ENCODE peak calls at places on chromosome 22, in nine cellular contexts. P, S, Q, C, O, W, U, X and B are unnamed samples. For H3K4me1, the result is how much of the 10 kb centered on the place peaks cover.

GRCh38 chr22:49767355-49768062 is 60.2 kb downstream of the BRD1 start:
- DNase-seq in S (peak), P (no peak), U (peak), Q (peak), O (peak), C (no peak), W (peak), X (peak), B (peak)

GRCh38 chr22:49992921-49993648 is 19.5 kb downstream of the IL17REL start:
- DNase-seq in O (peak), W (peak), S (peak), Q (peak), X (peak), U (peak), C (peak), P (peak), B (no peak)

GRCh38 chr22:25942989-25943411 is 201.0 kb downstream of the MYO18B start:
- DNase-seq in C (peak), O (no peak), S (no peak), P (peak), U (no peak), Q (no peak), W (no peak), X (no peak), B (no peak)

GRCh38 chr22:45239378-45240136 is 1.1 kb downstream of the KIAA0930 start:
- DNase-seq in O (no peak), W (no peak), U (peak), X (peak), Q (no peak), S (no peak), C (no peak), P (no peak), B (no peak)

GRCh38 chr22:42842658-42843370 is 14.3 kb downstream of the ARFGAP3 start:
- DNase-seq in W (peak), P (no peak), O (peak), S (peak), U (no peak), C (no peak), X (no peak), Q (no peak), B (no peak)

GRCh38 chr22:23223566-23224317 is 43.4 kb downstream of the BCR start:
- DNase-seq in Q (no peak), O (no peak), U (peak), X (no peak), C (no peak), W (no peak), P (no peak), S (no peak), B (no peak)

GRCh38 chr22:26648011-26648497 is 9.3 kb upstream of the MIAT start:
- DNase-seq in C (no peak), S (no peak), O (no peak), W (no peak), P (no peak), Q (no peak), X (no peak), U (no peak), B (no peak)

GRCh38 chr22:42340695-42341383 is 70.4 kb upstream of the TCF20 start:
- DNase-seq in Q (no peak), W (no peak), P (no peak), U (no peak), O (no peak), C (no peak), S (no peak), X (no peak), B (no peak)

GRCh38 chr22:33918676-33919590 is 1.3 kb downstream of the LARGE1 start:
- DNase-seq in U (no peak), S (peak), W (no peak), O (peak), P (no peak), C (no peak), Q (peak), X (no peak), B (no peak)
- H3K4me3 ChIP-seq in U (peak), S (peak), W (peak), O (peak), P (peak), C (peak), Q (peak), X (no peak), B (peak)

GRCh38 chr22:40053460-40053859 is 58.7 kb downstream of the FAM83F start:
- DNase-seq in U (no peak), W (no peak), Q (no peak), S (no peak), C (no peak), X (no peak), P (no peak), O (no peak), B (no peak)

GRCh38 chr22:40055143-40055926 is 60.6 kb downstream of the FAM83F start:
- DNase-seq in P (no peak), S (no peak), O (no peak), W (no peak), U (no peak), C (no peak), Q (no peak), X (peak), B (no peak)

GRCh38 chr22:40050258-40050657 is 55.5 kb downstream of the FAM83F start:
- DNase-seq in O (no peak), U (no peak), X (peak), S (no peak), P (no peak), C (no peak), W (no peak), Q (no peak), B (no peak)

GRCh38 chr22:40054486-40054885 is 59.7 kb downstream of the FAM83F start:
- DNase-seq in O (no peak), X (no peak), Q (no peak), C (no peak), P (no peak), S (no peak), U (no peak), W (no peak), B (no peak)

GRCh38 chr22:40051322-40051721 is 56.6 kb downstream of the FAM83F start:
- DNase-seq in O (no peak), W (no peak), X (no peak), Q (no peak), S (no peak), U (no peak), C (no peak), P (no peak), B (no peak)
- H3K4me1 ChIP-seq in O (under half), W (under half), X (half or more), Q (under half), S (under half), U (under half), C (under half), P (under half), B (under half)

GRCh38 chr22:38314992-38315800 is 2.0 kb downstream of the CSNK1E start:
- DNase-seq in U (no peak), S (peak), W (no peak), O (peak), C (no peak), X (no peak), P (no peak), Q (peak), B (no peak)

GRCh38 chr22:38311331-38311635 is 6.0 kb downstream of the CSNK1E start:
- DNase-seq in U (no peak), X (no peak), C (no peak), O (no peak), Q (peak), W (no peak), S (no peak), P (peak), B (no peak)

GRCh38 chr22:38314140-38314991 is 2.9 kb downstream of the CSNK1E start:
- DNase-seq in Q (peak), X (no peak), O (peak), P (peak), U (no peak), S (peak), C (no peak), W (no peak), B (no peak)

GRCh38 chr22:38312261-38312800 is 4.9 kb downstream of the CSNK1E start:
- DNase-seq in Q (no peak), X (no peak), W (no peak), U (no peak), C (no peak), S (no peak), O (peak), P (no peak), B (no peak)

DNA sequence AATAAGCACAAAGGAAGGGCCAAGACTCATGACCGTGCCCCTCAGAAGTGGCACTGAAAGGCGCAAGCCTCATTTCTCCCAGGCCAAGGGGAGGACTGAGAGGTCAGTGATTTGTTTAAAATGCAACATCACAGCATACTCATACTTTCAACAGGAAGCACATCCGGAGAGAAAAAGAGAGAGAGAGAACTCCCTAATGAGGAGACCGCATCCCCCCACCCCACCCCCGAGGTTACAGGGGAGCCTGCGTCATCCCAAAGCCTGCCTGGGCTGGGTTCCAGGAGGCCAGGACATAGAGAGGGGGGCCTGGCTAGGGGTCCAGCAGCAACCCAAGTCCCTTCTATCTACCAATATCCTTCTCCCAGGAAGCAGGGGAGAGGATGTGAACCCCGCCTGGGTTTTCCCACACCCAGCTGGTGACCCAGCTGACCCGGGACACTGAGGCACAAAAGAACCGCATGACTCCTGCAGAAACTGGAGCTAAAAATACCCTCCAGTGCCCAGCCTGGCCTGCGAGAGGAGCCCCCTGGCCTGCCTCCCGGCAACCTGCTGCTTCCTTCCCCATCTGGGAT is 3.8 kb downstream of the CSNK1E start:
- DNase-seq in U (peak), P (peak), Q (peak), C (no peak), O (peak), W (peak), S (peak), X (no peak), B (no peak)
- H3K4me3 ChIP-seq in U (peak), P (peak), Q (no peak), C (peak), O (peak), W (peak), S (peak), X (no peak), B (no peak)

GRCh38 chr22:39469681-39470461 is 13.1 kb downstream of the MGAT3 start:
- DNase-seq in S (no peak), W (no peak), U (no peak), O (no peak), C (no peak), P (no peak), Q (no peak), X (peak), B (no peak)
- H3K4me1 ChIP-seq in S (under half), W (under half), U (under half), O (under half), C (under half), P (half or more), Q (half or more), X (half or more), B (under half)

DNA sequence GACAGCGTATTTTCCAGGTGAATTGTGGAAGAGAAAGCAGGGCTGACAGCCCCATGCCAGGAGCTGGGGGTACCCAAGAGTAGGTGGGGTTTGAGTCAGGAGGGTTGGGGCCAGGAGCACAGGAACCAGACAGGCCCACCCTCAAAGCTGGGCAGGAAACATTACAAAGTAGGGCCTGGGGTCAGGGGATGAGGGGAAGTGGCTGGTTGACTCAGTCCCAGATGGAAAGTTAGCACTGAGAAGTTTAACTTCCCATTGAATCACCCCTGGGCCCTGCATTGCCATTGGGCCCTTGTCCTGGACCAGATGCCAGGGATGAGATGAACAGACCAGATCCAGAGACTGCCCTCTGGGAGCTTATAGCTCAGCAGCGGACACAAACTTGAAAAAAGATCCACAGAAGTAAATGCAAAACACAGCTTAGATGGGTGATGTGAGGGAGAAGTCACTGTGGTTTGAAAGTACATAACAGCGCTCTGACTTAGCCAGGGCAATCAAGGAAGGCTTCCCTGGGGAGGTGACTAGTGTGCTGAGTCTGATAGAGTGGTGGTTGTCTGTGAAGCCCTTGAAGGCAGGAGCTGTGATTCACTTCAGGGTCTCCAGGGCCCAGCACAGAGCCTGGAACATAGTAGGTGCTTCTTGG is 2.2 kb downstream of the MAFF start:
- DNase-seq in S (peak), Q (no peak), C (no peak), U (no peak), O (peak), P (no peak), W (peak), X (no peak), B (no peak)
- H3K4me3 ChIP-seq in S (peak), Q (no peak), C (no peak), U (peak), O (peak), P (peak), W (peak), X (peak), B (no peak)

GRCh38 chr22:37302617-37303555 is 20.6 kb downstream of the CYTH4 start:
- DNase-seq in O (peak), Q (no peak), U (no peak), X (no peak), C (no peak), W (no peak), P (no peak), S (peak), B (no peak)
- H3K4me1 ChIP-seq in O (under half), Q (under half), U (under half), X (under half), C (under half), W (under half), P (under half), S (under half), B (under half)

GRCh38 chr22:34068011-34068410 is 147.7 kb upstream of the LARGE1 start:
- DNase-seq in S (no peak), U (no peak), O (no peak), Q (no peak), C (no peak), X (no peak), P (no peak), W (no peak), B (no peak)
- H3K4me3 ChIP-seq in S (no peak), U (no peak), O (no peak), Q (no peak), C (no peak), X (no peak), P (no peak), W (no peak), B (no peak)

DNA sequence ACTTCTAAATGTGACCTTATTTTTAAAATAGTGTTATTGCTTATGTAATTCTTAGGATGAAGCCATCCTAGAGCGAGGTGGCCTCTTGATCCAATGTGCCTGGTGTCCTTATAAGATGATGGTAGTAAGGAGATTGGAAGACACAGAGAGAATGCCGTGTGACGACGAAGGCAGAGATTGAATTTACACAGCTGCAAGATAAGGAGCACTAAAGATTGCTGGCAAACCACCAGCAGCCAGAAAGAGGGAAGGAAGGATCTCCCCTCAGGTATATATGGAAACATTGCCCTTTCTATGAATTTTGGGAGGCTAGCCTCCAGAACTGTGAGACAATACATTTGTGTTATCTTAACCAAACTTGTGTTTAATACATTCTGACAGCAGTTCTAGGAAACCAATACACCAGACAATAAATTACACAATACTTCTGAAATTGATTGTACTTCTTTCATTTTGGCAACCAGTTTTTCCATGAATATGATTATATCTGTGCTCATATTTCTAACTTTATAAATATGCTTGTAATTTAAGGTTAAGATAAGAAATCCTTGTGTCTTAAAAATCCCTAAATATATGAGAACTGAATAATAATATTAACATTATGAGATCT is 86.3 kb upstream of the VPREB1 start:
- DNase-seq in O (no peak), S (no peak), P (no peak), C (no peak), U (no peak), X (no peak), Q (no peak), W (no peak), B (no peak)
- H3K4me1 ChIP-seq in O (under half), S (under half), P (under half), C (under half), U (under half), X (half or more), Q (under half), W (under half), B (under half)